ENCODE peak calls at places on chromosome 13, in nine cellular contexts. One of them, this sample, is unnamed.

GRCh38 chr13:45674908-45675307 is 27.2 kb upstream of the CBY2 start:
- DNase-seq in pancreas: no peak
- DNase-seq in GM23338: peak; percentile 19
- DNase-seq in A673: peak; percentile 59
- DNase-seq in neural progenitor cell: peak; percentile 75
- DNase-seq in K562: no peak
- DNase-seq in DND-41: no peak
- DNase-seq in mammary epithelial cell: peak; percentile 75
- DNase-seq in colonic mucosa: no peak
- DNase-seq in this sample: no peak

GRCh38 chr13:85379433-85379832 is 419.8 kb downstream of the SLITRK6 start:
- DNase-seq in K562: no peak
- DNase-seq in DND-41: no peak
- DNase-seq in A673: no peak
- DNase-seq in GM23338: no peak
- DNase-seq in mammary epithelial cell: no peak
- DNase-seq in neural progenitor cell: no peak
- DNase-seq in colonic mucosa: no peak
- DNase-seq in pancreas: no peak
- DNase-seq in this sample: no peak

GRCh38 chr13:72507394-72508199 is 219.8 kb downstream of the MZT1 start:
- DNase-seq in pancreas: no peak
- DNase-seq in K562: no peak
- DNase-seq in A673: peak; percentile 24
- DNase-seq in colonic mucosa: no peak
- DNase-seq in DND-41: no peak
- DNase-seq in neural progenitor cell: no peak
- DNase-seq in mammary epithelial cell: no peak
- DNase-seq in GM23338: no peak
- DNase-seq in this sample: no peak

GRCh38 chr13:22837980-22838615 is 342.7 kb upstream of the SGCG start:
- DNase-seq in DND-41: no peak
- DNase-seq in pancreas: no peak
- DNase-seq in K562: no peak
- DNase-seq in neural progenitor cell: no peak
- DNase-seq in mammary epithelial cell: no peak
- DNase-seq in GM23338: no peak
- DNase-seq in colonic mucosa: no peak
- DNase-seq in A673: no peak
- DNase-seq in this sample: no peak

GRCh38 chr13:100721885-100722512 is 47.4 kb upstream of the TMTC4 start:
- DNase-seq in GM23338: peak; percentile 80
- DNase-seq in K562: peak; percentile 54
- DNase-seq in mammary epithelial cell: peak; percentile 12
- DNase-seq in pancreas: peak; percentile 59
- DNase-seq in colonic mucosa: peak; percentile 44
- DNase-seq in neural progenitor cell: peak; percentile 66
- DNase-seq in DND-41: peak; percentile 61
- DNase-seq in A673: peak; percentile 68
- DNase-seq in this sample: peak; percentile 39

GRCh38 chr13:109297628-109298027 is 488.8 kb downstream of the IRS2 start:
- DNase-seq in GM23338: no peak
- DNase-seq in mammary epithelial cell: peak; percentile 77
- DNase-seq in K562: no peak
- DNase-seq in A673: no peak
- DNase-seq in colonic mucosa: no peak
- DNase-seq in DND-41: no peak
- DNase-seq in neural progenitor cell: no peak
- DNase-seq in pancreas: no peak
- DNase-seq in this sample: peak; percentile 46

GRCh38 chr13:77986699-77987098 is 68.1 kb upstream of the EDNRB start:
- DNase-seq in pancreas: no peak
- DNase-seq in colonic mucosa: no peak
- DNase-seq in K562: no peak
- DNase-seq in DND-41: no peak
- DNase-seq in A673: no peak
- DNase-seq in GM23338: peak; percentile 8
- DNase-seq in mammary epithelial cell: no peak
- DNase-seq in neural progenitor cell: no peak
- DNase-seq in this sample: no peak

GRCh38 chr13:50355797-50356196 is 340.6 kb downstream of the KCNRG start:
- DNase-seq in A673: no peak
- DNase-seq in mammary epithelial cell: no peak
- DNase-seq in neural progenitor cell: no peak
- DNase-seq in K562: no peak
- DNase-seq in pancreas: no peak
- DNase-seq in colonic mucosa: no peak
- DNase-seq in DND-41: no peak
- DNase-seq in GM23338: no peak
- DNase-seq in this sample: no peak

GRCh38 chr13:95676100-95676774 is 702 bp upstream of the DNAJC3 start:
- DNase-seq in pancreas: peak; percentile 42
- DNase-seq in A673: peak; percentile 24
- DNase-seq in colonic mucosa: peak; percentile 33
- DNase-seq in K562: peak; percentile 55
- DNase-seq in mammary epithelial cell: peak; percentile 66
- DNase-seq in GM23338: peak; percentile 77
- DNase-seq in DND-41: peak; percentile 41
- DNase-seq in neural progenitor cell: no peak
- DNase-seq in this sample: no peak

GRCh38 chr13:50149143-50149703 is 134.0 kb downstream of the KCNRG start:
- DNase-seq in DND-41: no peak
- DNase-seq in neural progenitor cell: no peak
- DNase-seq in pancreas: no peak
- DNase-seq in mammary epithelial cell: no peak
- DNase-seq in colonic mucosa: no peak
- DNase-seq in GM23338: no peak
- DNase-seq in K562: no peak
- DNase-seq in A673: no peak
- DNase-seq in this sample: no peak

GRCh38 chr13:81326913-81327312 is 986.0 kb upstream of the SPRY2 start:
- DNase-seq in pancreas: no peak
- DNase-seq in mammary epithelial cell: no peak
- DNase-seq in colonic mucosa: no peak
- DNase-seq in A673: no peak
- DNase-seq in K562: no peak
- DNase-seq in DND-41: no peak
- DNase-seq in neural progenitor cell: no peak
- DNase-seq in GM23338: no peak
- DNase-seq in this sample: no peak

GRCh38 chr13:22665531-22665930 is 515.2 kb upstream of the SGCG start:
- DNase-seq in neural progenitor cell: no peak
- DNase-seq in mammary epithelial cell: no peak
- DNase-seq in pancreas: no peak
- DNase-seq in K562: no peak
- DNase-seq in A673: no peak
- DNase-seq in colonic mucosa: no peak
- DNase-seq in DND-41: no peak
- DNase-seq in GM23338: no peak
- DNase-seq in this sample: no peak

GRCh38 chr13:68190826-68191225 is 960.7 kb upstream of the PCDH9 start:
- DNase-seq in colonic mucosa: no peak
- DNase-seq in neural progenitor cell: no peak
- DNase-seq in GM23338: no peak
- DNase-seq in A673: no peak
- DNase-seq in DND-41: no peak
- DNase-seq in mammary epithelial cell: peak; percentile 78
- DNase-seq in K562: no peak
- DNase-seq in pancreas: no peak
- DNase-seq in this sample: no peak

GRCh38 chr13:105471683-105472082 is 1063.8 kb downstream of the EFNB2 start:
- DNase-seq in colonic mucosa: no peak
- DNase-seq in GM23338: no peak
- DNase-seq in A673: no peak
- DNase-seq in neural progenitor cell: no peak
- DNase-seq in mammary epithelial cell: no peak
- DNase-seq in DND-41: no peak
- DNase-seq in pancreas: no peak
- DNase-seq in K562: no peak
- DNase-seq in this sample: no peak

GRCh38 chr13:23868521-23868920 is 20.7 kb downstream of the MIPEP start:
- DNase-seq in colonic mucosa: no peak
- DNase-seq in GM23338: no peak
- DNase-seq in mammary epithelial cell: peak; percentile 84
- DNase-seq in K562: no peak
- DNase-seq in pancreas: no peak
- DNase-seq in DND-41: no peak
- DNase-seq in neural progenitor cell: no peak
- DNase-seq in A673: no peak
- DNase-seq in this sample: peak; percentile 53

GRCh38 chr13:45623516-45624090 is 8.1 kb upstream of the ERICH6B start:
- DNase-seq in DND-41: no peak
- DNase-seq in K562: peak; percentile 6
- DNase-seq in colonic mucosa: no peak
- DNase-seq in GM23338: peak; percentile 48
- DNase-seq in neural progenitor cell: peak; percentile 47
- DNase-seq in A673: peak; percentile 57
- DNase-seq in mammary epithelial cell: no peak
- DNase-seq in pancreas: no peak
- DNase-seq in this sample: no peak

GRCh38 chr13:23356368-23356767 is 77.1 kb downstream of the SACS start:
- DNase-seq in neural progenitor cell: no peak
- DNase-seq in A673: no peak
- DNase-seq in DND-41: no peak
- DNase-seq in pancreas: no peak
- DNase-seq in GM23338: no peak
- DNase-seq in mammary epithelial cell: no peak
- DNase-seq in K562: no peak
- DNase-seq in colonic mucosa: no peak
- DNase-seq in this sample: no peak

DNA sequence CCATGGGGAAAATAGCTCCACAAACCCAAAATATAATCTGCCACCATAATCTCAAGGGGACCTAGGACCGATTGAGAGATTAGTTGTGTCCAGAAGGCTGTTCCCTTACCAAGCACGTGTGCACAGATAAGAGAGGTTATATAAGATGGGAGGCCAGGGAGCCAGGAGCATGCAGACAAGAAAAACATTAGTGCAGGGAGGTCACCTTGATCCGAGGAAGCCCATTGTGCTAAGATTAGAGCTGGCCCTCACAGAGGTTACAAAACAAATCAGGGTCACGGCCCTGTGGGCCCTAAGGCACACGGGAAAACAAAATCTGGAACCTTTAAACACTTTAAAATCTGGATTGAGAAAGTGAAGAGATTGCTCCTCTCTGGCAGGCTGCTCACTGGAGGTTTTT is 37.7 kb downstream of the RGCC start:
- DNase-seq in pancreas: no peak
- DNase-seq in GM23338: no peak
- DNase-seq in colonic mucosa: no peak
- DNase-seq in A673: no peak
- DNase-seq in mammary epithelial cell: no peak
- DNase-seq in DND-41: no peak
- DNase-seq in neural progenitor cell: peak; percentile 35
- DNase-seq in K562: no peak
- DNase-seq in this sample: no peak
- H3K27ac ChIP-seq in pancreas: no peak overlapping the region
- H3K27ac ChIP-seq in GM23338: no peak overlapping the region
- H3K27ac ChIP-seq in colonic mucosa: no peak overlapping the region
- H3K27ac ChIP-seq in A673: no peak overlapping the region
- H3K27ac ChIP-seq in mammary epithelial cell: no peak overlapping the region
- H3K27ac ChIP-seq in DND-41: no peak overlapping the region
- H3K27ac ChIP-seq in neural progenitor cell: no peak overlapping the region
- H3K27ac ChIP-seq in K562: no peak overlapping the region
- H3K27ac ChIP-seq in this sample: no peak overlapping the region

DNA sequence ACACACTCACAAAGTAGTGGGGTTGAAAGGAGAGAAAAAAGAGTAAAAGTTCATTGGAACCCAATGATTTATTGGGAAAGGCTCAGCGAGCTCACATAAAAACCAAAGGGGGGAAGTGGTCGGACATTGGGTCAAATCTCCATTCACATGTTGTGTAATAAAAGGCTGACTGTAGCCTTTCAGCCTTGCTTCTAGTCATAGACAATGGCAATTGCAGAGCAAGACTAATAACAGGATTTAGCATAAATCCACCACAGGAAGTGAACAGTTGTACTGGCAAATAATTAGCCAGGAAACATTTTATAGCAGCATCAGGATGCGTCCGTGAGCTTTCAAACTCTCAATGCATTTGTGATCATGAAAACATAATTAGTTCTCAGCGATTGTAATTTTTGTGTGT is 105.8 kb downstream of the SPRY2 start:
- DNase-seq in mammary epithelial cell: no peak
- DNase-seq in pancreas: no peak
- DNase-seq in GM23338: no peak
- DNase-seq in K562: no peak
- DNase-seq in DND-41: no peak
- DNase-seq in neural progenitor cell: no peak
- DNase-seq in A673: no peak
- DNase-seq in colonic mucosa: no peak
- DNase-seq in this sample: no peak
- H3K4me3 ChIP-seq in mammary epithelial cell: no peak overlapping the region
- H3K4me3 ChIP-seq in pancreas: no peak overlapping the region
- H3K4me3 ChIP-seq in GM23338: no peak overlapping the region
- H3K4me3 ChIP-seq in K562: no peak overlapping the region
- H3K4me3 ChIP-seq in DND-41: no peak overlapping the region
- H3K4me3 ChIP-seq in neural progenitor cell: no peak overlapping the region
- H3K4me3 ChIP-seq in A673: no peak overlapping the region
- H3K4me3 ChIP-seq in colonic mucosa: no peak overlapping the region
- H3K4me3 ChIP-seq in this sample: no peak overlapping the region

DNA sequence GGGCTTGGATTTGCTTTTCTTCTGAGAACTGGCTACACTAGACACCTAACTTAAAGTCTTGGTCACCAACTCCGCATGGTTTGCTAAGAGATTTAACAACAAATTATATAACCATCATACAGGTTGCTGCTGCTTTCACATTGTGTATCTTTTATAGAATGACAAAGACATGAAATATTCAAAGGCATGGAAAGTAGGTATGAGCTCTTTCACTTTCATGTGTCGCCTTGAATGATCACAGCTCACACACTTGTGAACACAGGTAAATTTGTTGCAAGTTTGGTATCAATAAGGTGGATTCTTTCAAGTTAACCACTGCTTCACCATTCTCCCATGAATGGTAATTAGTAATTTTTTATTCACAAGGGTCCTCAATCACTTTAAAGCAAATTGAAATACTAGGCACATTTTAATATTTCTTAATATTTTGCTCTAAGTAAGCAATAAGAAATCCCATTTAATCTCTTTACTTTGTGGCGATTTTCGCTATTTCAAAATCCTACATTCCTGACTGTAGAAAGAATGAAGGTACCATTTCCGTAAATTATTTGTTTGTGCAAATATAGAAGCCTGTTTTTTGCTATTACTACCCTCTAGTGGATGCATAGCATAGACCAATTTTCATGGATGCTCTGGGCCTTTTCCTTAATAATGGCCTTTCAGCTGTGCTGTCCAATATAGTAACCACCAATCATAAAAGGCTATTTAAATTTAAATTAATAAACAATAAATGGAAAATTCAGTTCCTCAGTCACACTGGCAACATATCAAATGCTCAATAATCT is 45.5 kb upstream of the FREM2 start:
- DNase-seq in GM23338: peak; percentile 22
- DNase-seq in A673: peak; percentile 35
- DNase-seq in pancreas: no peak
- DNase-seq in DND-41: no peak
- DNase-seq in mammary epithelial cell: no peak
- DNase-seq in neural progenitor cell: no peak
- DNase-seq in colonic mucosa: no peak
- DNase-seq in K562: no peak
- DNase-seq in this sample: no peak
- TF ChIP-seq CTCF in GM23338: peak; percentile 31
- TF ChIP-seq CTCF in A673: peak; percentile 69
- TF ChIP-seq CTCF in pancreas: peak; percentile 17
- TF ChIP-seq CTCF in DND-41: peak; percentile 4
- TF ChIP-seq CTCF in mammary epithelial cell: peak; percentile 33
- TF ChIP-seq CTCF in neural progenitor cell: peak; percentile 31
- TF ChIP-seq CTCF in colonic mucosa: no peak
- TF ChIP-seq CTCF in K562: peak; percentile 21
- TF ChIP-seq CTCF in this sample: peak; percentile 37

GRCh38 chr13:27643334-27644158 is 21.9 kb downstream of the POLR1D start:
- DNase-seq in pancreas: no peak
- DNase-seq in K562: no peak
- DNase-seq in mammary epithelial cell: peak; percentile 34
- DNase-seq in DND-41: no peak
- DNase-seq in colonic mucosa: no peak
- DNase-seq in neural progenitor cell: no peak
- DNase-seq in GM23338: no peak
- DNase-seq in A673: no peak
- DNase-seq in this sample: no peak
- H3K27ac ChIP-seq in pancreas: no peak overlapping the region
- H3K27ac ChIP-seq in K562: no peak overlapping the region
- H3K27ac ChIP-seq in mammary epithelial cell: peak overlapping the region; percentile 73
- H3K27ac ChIP-seq in DND-41: no peak overlapping the region
- H3K27ac ChIP-seq in colonic mucosa: no peak overlapping the region
- H3K27ac ChIP-seq in neural progenitor cell: no peak overlapping the region
- H3K27ac ChIP-seq in GM23338: no peak overlapping the region
- H3K27ac ChIP-seq in A673: no peak overlapping the region
- H3K27ac ChIP-seq in this sample: no peak overlapping the region

This sample was measured in AG04450.